ENCODE peak calls at places on chromosome 16, in five cellular contexts. One of them, this sample, is unnamed.
A peak's percentile ranks its signal among the peaks of the same experiment; 100 is the strongest.

GRCh38 chr16:67447508-67448076 is 16.7 kb downstream of the HSD11B2 start:
- DNase-seq in skeletal muscle cell: no peak
- DNase-seq in GM23338: peak; percentile 61
- DNase-seq in colonic mucosa: peak; percentile 89
- DNase-seq in stimulated activated CD4-positive, alpha-beta T cell treated with anti-CD3 and anti-CD28 coated beads, Interleukin-1b, Interleukin-23, amount 100 ng/mL, for 24 hours: peak; percentile 71
- DNase-seq in this sample: peak; percentile 41

GRCh38 chr16:82629441-82630027 is 2.8 kb downstream of the CDH13 start:
- DNase-seq in stimulated activated CD4-positive, alpha-beta T cell treated with anti-CD3 and anti-CD28 coated beads, Interleukin-1b, Interleukin-23, amount 100 ng/mL, for 24 hours: no peak
- DNase-seq in GM23338: peak; percentile 52
- DNase-seq in skeletal muscle cell: no peak
- DNase-seq in colonic mucosa: no peak
- DNase-seq in this sample: peak; percentile 93

GRCh38 chr16:1580256-1580655 is 31.6 kb downstream of the IFT140 start:
- DNase-seq in stimulated activated CD4-positive, alpha-beta T cell treated with anti-CD3 and anti-CD28 coated beads, Interleukin-1b, Interleukin-23, amount 100 ng/mL, for 24 hours: no peak
- DNase-seq in skeletal muscle cell: no peak
- DNase-seq in colonic mucosa: peak; percentile 56
- DNase-seq in GM23338: no peak
- DNase-seq in this sample: peak; percentile 29

GRCh38 chr16:85172465-85173071 is 60.3 kb upstream of the CIBAR2 start:
- DNase-seq in skeletal muscle cell: no peak
- DNase-seq in stimulated activated CD4-positive, alpha-beta T cell treated with anti-CD3 and anti-CD28 coated beads, Interleukin-1b, Interleukin-23, amount 100 ng/mL, for 24 hours: no peak
- DNase-seq in GM23338: peak; percentile 78
- DNase-seq in colonic mucosa: peak; percentile 37
- DNase-seq in this sample: peak; percentile 71

GRCh38 chr16:56669005-56669839 is at the start of gene MT1H:
- DNase-seq in colonic mucosa: peak; percentile 50
- DNase-seq in GM23338: peak; percentile 51
- DNase-seq in skeletal muscle cell: no peak
- DNase-seq in stimulated activated CD4-positive, alpha-beta T cell treated with anti-CD3 and anti-CD28 coated beads, Interleukin-1b, Interleukin-23, amount 100 ng/mL, for 24 hours: no peak
- DNase-seq in this sample: no peak

GRCh38 chr16:2720063-2720455 is at the start of gene PRSS27:
- DNase-seq in stimulated activated CD4-positive, alpha-beta T cell treated with anti-CD3 and anti-CD28 coated beads, Interleukin-1b, Interleukin-23, amount 100 ng/mL, for 24 hours: no peak
- DNase-seq in skeletal muscle cell: no peak
- DNase-seq in colonic mucosa: no peak
- DNase-seq in GM23338: peak; percentile 26
- DNase-seq in this sample: no peak

GRCh38 chr16:75073551-75074414 is 42.8 kb downstream of the LDHD start:
- DNase-seq in stimulated activated CD4-positive, alpha-beta T cell treated with anti-CD3 and anti-CD28 coated beads, Interleukin-1b, Interleukin-23, amount 100 ng/mL, for 24 hours: no peak
- DNase-seq in GM23338: no peak
- DNase-seq in colonic mucosa: no peak
- DNase-seq in skeletal muscle cell: no peak
- DNase-seq in this sample: no peak

GRCh38 chr16:56691885-56692284 is 9.6 kb downstream of the MT1X start:
- DNase-seq in GM23338: peak; percentile 67
- DNase-seq in colonic mucosa: peak; percentile 50
- DNase-seq in stimulated activated CD4-positive, alpha-beta T cell treated with anti-CD3 and anti-CD28 coated beads, Interleukin-1b, Interleukin-23, amount 100 ng/mL, for 24 hours: no peak
- DNase-seq in skeletal muscle cell: no peak
- DNase-seq in this sample: no peak

GRCh38 chr16:477287-477686 is 50.2 kb upstream of the CAPN15 start:
- DNase-seq in stimulated activated CD4-positive, alpha-beta T cell treated with anti-CD3 and anti-CD28 coated beads, Interleukin-1b, Interleukin-23, amount 100 ng/mL, for 24 hours: no peak
- DNase-seq in colonic mucosa: no peak
- DNase-seq in skeletal muscle cell: no peak
- DNase-seq in GM23338: no peak
- DNase-seq in this sample: peak; percentile 55

GRCh38 chr16:67394271-67395104 is 1.2 kb upstream of the TPPP3 start:
- DNase-seq in stimulated activated CD4-positive, alpha-beta T cell treated with anti-CD3 and anti-CD28 coated beads, Interleukin-1b, Interleukin-23, amount 100 ng/mL, for 24 hours: no peak
- DNase-seq in skeletal muscle cell: no peak
- DNase-seq in GM23338: peak; percentile 69
- DNase-seq in colonic mucosa: no peak
- DNase-seq in this sample: no peak

GRCh38 chr16:87002717-87003413 is 314.3 kb downstream of the C16orf95 start:
- DNase-seq in colonic mucosa: no peak
- DNase-seq in GM23338: no peak
- DNase-seq in stimulated activated CD4-positive, alpha-beta T cell treated with anti-CD3 and anti-CD28 coated beads, Interleukin-1b, Interleukin-23, amount 100 ng/mL, for 24 hours: no peak
- DNase-seq in skeletal muscle cell: peak; percentile 72
- DNase-seq in this sample: no peak

GRCh38 chr16:17067882-17068281 is 402.9 kb downstream of the XYLT1 start:
- DNase-seq in skeletal muscle cell: no peak
- DNase-seq in colonic mucosa: no peak
- DNase-seq in GM23338: no peak
- DNase-seq in stimulated activated CD4-positive, alpha-beta T cell treated with anti-CD3 and anti-CD28 coated beads, Interleukin-1b, Interleukin-23, amount 100 ng/mL, for 24 hours: no peak
- DNase-seq in this sample: no peak

GRCh38 chr16:2212362-2213324 is 2.0 kb upstream of the BRICD5 start:
- DNase-seq in GM23338: no peak
- DNase-seq in skeletal muscle cell: no peak
- DNase-seq in stimulated activated CD4-positive, alpha-beta T cell treated with anti-CD3 and anti-CD28 coated beads, Interleukin-1b, Interleukin-23, amount 100 ng/mL, for 24 hours: no peak
- DNase-seq in colonic mucosa: no peak
- DNase-seq in this sample: no peak

GRCh38 chr16:86669937-86670772 is 91.8 kb downstream of the FOXL1 start:
- DNase-seq in colonic mucosa: peak; percentile 24
- DNase-seq in skeletal muscle cell: peak; percentile 70
- DNase-seq in stimulated activated CD4-positive, alpha-beta T cell treated with anti-CD3 and anti-CD28 coated beads, Interleukin-1b, Interleukin-23, amount 100 ng/mL, for 24 hours: no peak
- DNase-seq in GM23338: no peak
- DNase-seq in this sample: no peak

GRCh38 chr16:82992826-82993225 is 366.1 kb downstream of the CDH13 start:
- DNase-seq in skeletal muscle cell: no peak
- DNase-seq in colonic mucosa: no peak
- DNase-seq in stimulated activated CD4-positive, alpha-beta T cell treated with anti-CD3 and anti-CD28 coated beads, Interleukin-1b, Interleukin-23, amount 100 ng/mL, for 24 hours: no peak
- DNase-seq in GM23338: no peak
- DNase-seq in this sample: no peak

GRCh38 chr16:53055603-53056527 is 1.1 kb downstream of the CHD9 start:
- DNase-seq in GM23338: peak; percentile 83
- DNase-seq in colonic mucosa: peak; percentile 74
- DNase-seq in stimulated activated CD4-positive, alpha-beta T cell treated with anti-CD3 and anti-CD28 coated beads, Interleukin-1b, Interleukin-23, amount 100 ng/mL, for 24 hours: no peak
- DNase-seq in skeletal muscle cell: peak; percentile 41
- DNase-seq in this sample: peak; percentile 69

GRCh38 chr16:58035356-58036170 is 10.0 kb downstream of the MMP15 start:
- DNase-seq in stimulated activated CD4-positive, alpha-beta T cell treated with anti-CD3 and anti-CD28 coated beads, Interleukin-1b, Interleukin-23, amount 100 ng/mL, for 24 hours: no peak
- DNase-seq in GM23338: no peak
- DNase-seq in skeletal muscle cell: no peak
- DNase-seq in colonic mucosa: no peak
- DNase-seq in this sample: no peak

GRCh38 chr16:55655709-55656694 is at the start of gene SLC6A2:
- DNase-seq in GM23338: peak; percentile 77
- DNase-seq in stimulated activated CD4-positive, alpha-beta T cell treated with anti-CD3 and anti-CD28 coated beads, Interleukin-1b, Interleukin-23, amount 100 ng/mL, for 24 hours: no peak
- DNase-seq in colonic mucosa: no peak
- DNase-seq in skeletal muscle cell: no peak
- DNase-seq in this sample: no peak

GRCh38 chr16:20566864-20567263 is 9.3 kb downstream of the ACSM2B start:
- DNase-seq in stimulated activated CD4-positive, alpha-beta T cell treated with anti-CD3 and anti-CD28 coated beads, Interleukin-1b, Interleukin-23, amount 100 ng/mL, for 24 hours: no peak
- DNase-seq in skeletal muscle cell: no peak
- DNase-seq in colonic mucosa: no peak
- DNase-seq in GM23338: no peak
- DNase-seq in this sample: no peak

GRCh38 chr16:11949527-11949926 is 7.7 kb upstream of the NPIPB2 start:
- DNase-seq in skeletal muscle cell: no peak
- DNase-seq in stimulated activated CD4-positive, alpha-beta T cell treated with anti-CD3 and anti-CD28 coated beads, Interleukin-1b, Interleukin-23, amount 100 ng/mL, for 24 hours: no peak
- DNase-seq in colonic mucosa: no peak
- DNase-seq in GM23338: peak; percentile 84
- DNase-seq in this sample: peak; percentile 21

GRCh38 chr16:56615353-56615752 is 7.0 kb downstream of the MT2A start:
- DNase-seq in stimulated activated CD4-positive, alpha-beta T cell treated with anti-CD3 and anti-CD28 coated beads, Interleukin-1b, Interleukin-23, amount 100 ng/mL, for 24 hours: no peak
- DNase-seq in GM23338: no peak
- DNase-seq in colonic mucosa: no peak
- DNase-seq in skeletal muscle cell: no peak
- DNase-seq in this sample: no peak

GRCh38 chr16:4317471-4318170 is 1.8 kb downstream of the GLIS2 start:
- DNase-seq in GM23338: peak; percentile 17
- DNase-seq in colonic mucosa: peak; percentile 22
- DNase-seq in stimulated activated CD4-positive, alpha-beta T cell treated with anti-CD3 and anti-CD28 coated beads, Interleukin-1b, Interleukin-23, amount 100 ng/mL, for 24 hours: no peak
- DNase-seq in skeletal muscle cell: no peak
- DNase-seq in this sample: peak; percentile 26

GRCh38 chr16:12518238-12519004 is 285.3 kb downstream of the CPPED1 start:
- DNase-seq in GM23338: no peak
- DNase-seq in colonic mucosa: no peak
- DNase-seq in skeletal muscle cell: no peak
- DNase-seq in stimulated activated CD4-positive, alpha-beta T cell treated with anti-CD3 and anti-CD28 coated beads, Interleukin-1b, Interleukin-23, amount 100 ng/mL, for 24 hours: no peak
- DNase-seq in this sample: no peak

GRCh38 chr16:29254676-29255495 is 151.6 kb downstream of the NPIPB11 start:
- DNase-seq in colonic mucosa: no peak
- DNase-seq in skeletal muscle cell: no peak
- DNase-seq in stimulated activated CD4-positive, alpha-beta T cell treated with anti-CD3 and anti-CD28 coated beads, Interleukin-1b, Interleukin-23, amount 100 ng/mL, for 24 hours: no peak
- DNase-seq in GM23338: no peak
- DNase-seq in this sample: no peak

GRCh38 chr16:662095-662494 is 5.8 kb upstream of the RHOT2 start:
- DNase-seq in skeletal muscle cell: no peak
- DNase-seq in colonic mucosa: no peak
- DNase-seq in stimulated activated CD4-positive, alpha-beta T cell treated with anti-CD3 and anti-CD28 coated beads, Interleukin-1b, Interleukin-23, amount 100 ng/mL, for 24 hours: no peak
- DNase-seq in GM23338: no peak
- DNase-seq in this sample: no peak

GRCh38 chr16:65663774-65664173 is 541.9 kb upstream of the CDH11 start:
- DNase-seq in colonic mucosa: no peak
- DNase-seq in stimulated activated CD4-positive, alpha-beta T cell treated with anti-CD3 and anti-CD28 coated beads, Interleukin-1b, Interleukin-23, amount 100 ng/mL, for 24 hours: no peak
- DNase-seq in GM23338: no peak
- DNase-seq in skeletal muscle cell: no peak
- DNase-seq in this sample: no peak

GRCh38 chr16:4937782-4938682 is 1.1 kb upstream of the PPL start:
- DNase-seq in colonic mucosa: peak; percentile 60
- DNase-seq in GM23338: no peak
- DNase-seq in skeletal muscle cell: no peak
- DNase-seq in stimulated activated CD4-positive, alpha-beta T cell treated with anti-CD3 and anti-CD28 coated beads, Interleukin-1b, Interleukin-23, amount 100 ng/mL, for 24 hours: no peak
- DNase-seq in this sample: no peak

GRCh38 chr16:19745286-19746018 is 27.4 kb downstream of the IQCK start:
- DNase-seq in stimulated activated CD4-positive, alpha-beta T cell treated with anti-CD3 and anti-CD28 coated beads, Interleukin-1b, Interleukin-23, amount 100 ng/mL, for 24 hours: no peak
- DNase-seq in skeletal muscle cell: peak; percentile 3
- DNase-seq in colonic mucosa: no peak
- DNase-seq in GM23338: no peak
- DNase-seq in this sample: no peak

GRCh38 chr16:72753883-72754282 is 294.0 kb downstream of the ZFHX3 start:
- DNase-seq in colonic mucosa: no peak
- DNase-seq in GM23338: no peak
- DNase-seq in skeletal muscle cell: no peak
- DNase-seq in stimulated activated CD4-positive, alpha-beta T cell treated with anti-CD3 and anti-CD28 coated beads, Interleukin-1b, Interleukin-23, amount 100 ng/mL, for 24 hours: no peak
- DNase-seq in this sample: no peak

GRCh38 chr16:49542391-49542891 is 168.8 kb downstream of the C16orf78 start:
- DNase-seq in GM23338: no peak
- DNase-seq in colonic mucosa: no peak
- DNase-seq in skeletal muscle cell: no peak
- DNase-seq in stimulated activated CD4-positive, alpha-beta T cell treated with anti-CD3 and anti-CD28 coated beads, Interleukin-1b, Interleukin-23, amount 100 ng/mL, for 24 hours: no peak
- DNase-seq in this sample: no peak

GRCh38 chr16:17434006-17434405 is 36.8 kb downstream of the XYLT1 start:
- DNase-seq in stimulated activated CD4-positive, alpha-beta T cell treated with anti-CD3 and anti-CD28 coated beads, Interleukin-1b, Interleukin-23, amount 100 ng/mL, for 24 hours: no peak
- DNase-seq in colonic mucosa: no peak
- DNase-seq in GM23338: no peak
- DNase-seq in skeletal muscle cell: no peak
- DNase-seq in this sample: no peak

GRCh38 chr16:66840883-66841282 is 3.3 kb upstream of the CA7 start:
- DNase-seq in skeletal muscle cell: no peak
- DNase-seq in stimulated activated CD4-positive, alpha-beta T cell treated with anti-CD3 and anti-CD28 coated beads, Interleukin-1b, Interleukin-23, amount 100 ng/mL, for 24 hours: no peak
- DNase-seq in colonic mucosa: no peak
- DNase-seq in GM23338: no peak
- DNase-seq in this sample: no peak

GRCh38 chr16:75506567-75506966 is 11.3 kb upstream of the CHST6 start:
- DNase-seq in stimulated activated CD4-positive, alpha-beta T cell treated with anti-CD3 and anti-CD28 coated beads, Interleukin-1b, Interleukin-23, amount 100 ng/mL, for 24 hours: no peak
- DNase-seq in skeletal muscle cell: peak; percentile 89
- DNase-seq in colonic mucosa: peak; percentile 42
- DNase-seq in GM23338: no peak
- DNase-seq in this sample: no peak

This sample was measured in endothelial cell of umbilical vein.